ENCODE peak calls at places on chromosome 19, in five cellular contexts. M is astrocyte of the spinal cord; O is activated CD4-positive, CD25-positive, alpha-beta regulatory T cell treated with anti-CD3 and anti-CD28 coated beads, Interleukin-2, amount 50 U/mL, for 16 hours; Q is Daoy; Z is PC-9. U is an unnamed sample.

GRCh38 chr19:44236384-44236783 is 23.3 kb upstream of the ZNF233 start:
- DNase-seq in M (no peak), O (no peak), Q (no peak), Z (no peak), U (no peak)

GRCh38 chr19:48926909-48927308 is 6.6 kb upstream of the DHDH start:
- DNase-seq in M (peak), O (no peak), Q (peak), Z (peak), U (peak)

GRCh38 chr19:36973021-36973843 is 57.1 kb downstream of the ZNF568 start:
- DNase-seq in M (peak), O (peak), Q (peak), Z (no peak), U (peak)

GRCh38 chr19:18637644-18638630 is 1.1 kb downstream of the KLHL26 start:
- DNase-seq in M (no peak), O (no peak), Q (no peak), Z (peak), U (no peak)

GRCh38 chr19:38830039-38830733 is 1.4 kb downstream of the ECH1 start:
- DNase-seq in M (peak), O (no peak), Q (no peak), Z (peak), U (no peak)

GRCh38 chr19:11942008-11942842 is 17.3 kb downstream of the ZNF700 start:
- DNase-seq in M (no peak), O (no peak), Q (no peak), Z (no peak), U (no peak)

GRCh38 chr19:29001922-29002247 is 211.1 kb downstream of the UQCRFS1 start:
- DNase-seq in M (no peak), O (no peak), Q (no peak), Z (no peak), U (no peak)

GRCh38 chr19:3668331-3669133 is 31.7 kb downstream of the PIP5K1C start:
- DNase-seq in M (no peak), O (no peak), Q (no peak), Z (no peak), U (no peak)

GRCh38 chr19:29121684-29122083 is 91.3 kb downstream of the UQCRFS1 start:
- DNase-seq in M (no peak), O (no peak), Q (no peak), Z (no peak), U (no peak)

GRCh38 chr19:15280048-15280725 is 47.9 kb upstream of the EPHX3 start:
- DNase-seq in M (no peak), O (no peak), Q (no peak), Z (peak), U (no peak)

GRCh38 chr19:4139614-4140236 is 13.7 kb upstream of the CREB3L3 start:
- DNase-seq in M (peak), O (peak), Q (peak), Z (peak), U (no peak)

GRCh38 chr19:16330811-16331690 is 6.4 kb downstream of the KLF2 start:
- DNase-seq in M (no peak), O (no peak), Q (no peak), Z (peak), U (no peak)

GRCh38 chr19:31149306-31149975 is 199.8 kb downstream of the TSHZ3 start:
- DNase-seq in M (no peak), O (no peak), Q (no peak), Z (no peak), U (peak)

GRCh38 chr19:55738302-55738701 is at the start of gene NLRP9:
- DNase-seq in M (no peak), O (no peak), Q (no peak), Z (no peak), U (no peak)

GRCh38 chr19:48768989-48769713 is 13.8 kb downstream of the FGF21 start:
- DNase-seq in M (no peak), O (no peak), Q (no peak), Z (peak), U (no peak)

GRCh38 chr19:7665076-7665475 is 3.8 kb upstream of the RETN start:
- DNase-seq in M (no peak), O (no peak), Q (no peak), Z (no peak), U (no peak)

GRCh38 chr19:37594982-37595382 is 306 bp downstream of the ZNF540 start:
- DNase-seq in M (no peak), O (peak), Q (peak), Z (peak), U (no peak)

GRCh38 chr19:12788682-12789097 is 2.6 kb upstream of the JUNB start:
- DNase-seq in M (peak), O (no peak), Q (peak), Z (peak), U (peak)

GRCh38 chr19:6519289-6519688 is 11.5 kb upstream of the TNFSF9 start:
- DNase-seq in M (peak), O (no peak), Q (peak), Z (no peak), U (peak)

GRCh38 chr19:46410205-46411087 is 2.9 kb downstream of the CCDC8 start:
- DNase-seq in M (no peak), O (no peak), Q (no peak), Z (no peak), U (no peak)

GRCh38 chr19:54905411-54905810 is 537 bp upstream of the NCR1 start:
- DNase-seq in M (no peak), O (no peak), Q (no peak), Z (no peak), U (no peak)

GRCh38 chr19:56270676-56271075 is 1.9 kb upstream of the EDDM13 start:
- DNase-seq in M (no peak), O (no peak), Q (no peak), Z (no peak), U (no peak)

GRCh38 chr19:10603084-10603872 is 16.2 kb upstream of the AP1M2 start:
- DNase-seq in M (no peak), O (peak), Q (no peak), Z (peak), U (no peak)

GRCh38 chr19:2634228-2634951 is 68.1 kb downstream of the GNG7 start:
- DNase-seq in M (no peak), O (no peak), Q (no peak), Z (no peak), U (no peak)

GRCh38 chr19:43438291-43439162 is 23.8 kb downstream of the TEX101 start:
- DNase-seq in M (no peak), O (no peak), Q (peak), Z (peak), U (no peak)

GRCh38 chr19:42030605-42031004 is 36.6 kb upstream of the ATP1A3 start:
- DNase-seq in M (no peak), O (no peak), Q (no peak), Z (no peak), U (no peak)

U was measured in foreskin keratinocyte.